ENCODE peak calls at places on chromosomes 12 and 14, in six cellular contexts. H is Panc1; P is H9; M is CD8-positive, alpha-beta T cell; L is stomach; O is MM.1S. Y is an unnamed sample. For H3K9me3, the result is how much of the 10 kb centered on the place peaks cover.

GRCh38 chr14:60641722-60642269 is 7.5 kb downstream of the SIX1 start:
- DNase-seq in L (no peak), P (no peak), H (no peak), O (no peak), M (no peak), Y (no peak)

GRCh38 chr14:63852271-63852816 is 460 bp upstream of the SYNE2 start:
- DNase-seq in O (peak), L (no peak), H (no peak), P (no peak), M (no peak), Y (no peak)

GRCh38 chr14:57317248-57317833 is 48.6 kb downstream of the AP5M1 start:
- DNase-seq in O (peak), H (peak), L (peak), M (peak), P (peak), Y (peak)

GRCh38 chr14:52077261-52077984 is 8.6 kb upstream of the NID2 start:
- DNase-seq in O (no peak), H (no peak), L (no peak), P (no peak), M (no peak), Y (no peak)

GRCh38 chr14:73943083-73943482 is 6.8 kb downstream of the FAM161B start:
- DNase-seq in P (no peak), H (no peak), O (no peak), M (no peak), L (no peak), Y (no peak)

GRCh38 chr14:91496790-91497189 is 13.3 kb downstream of the PPP4R3A start:
- DNase-seq in L (no peak), O (no peak), H (no peak), M (no peak), P (no peak), Y (no peak)

GRCh38 chr12:58529897-58530296 is 390.4 kb downstream of the LRIG3 start:
- DNase-seq in L (no peak), O (no peak), P (no peak), H (no peak), M (no peak), Y (no peak)

GRCh38 chr12:52724384-52724783 is 21.1 kb upstream of the KRT77 start:
- DNase-seq in L (no peak), P (no peak), H (no peak), M (no peak), O (no peak), Y (no peak)

GRCh38 chr12:52228366-52228765 is 4.7 kb upstream of the KRT7 start:
- DNase-seq in P (no peak), M (no peak), H (no peak), L (no peak), O (no peak), Y (no peak)

GRCh38 chr12:12557733-12558132 is 4.9 kb downstream of the DUSP16 start:
- DNase-seq in O (no peak), M (no peak), P (no peak), H (no peak), L (no peak), Y (no peak)

GRCh38 chr12:79561401-79562132 is 129.2 kb downstream of the PAWR start:
- DNase-seq in O (no peak), M (no peak), H (no peak), L (no peak), P (peak), Y (no peak)

DNA sequence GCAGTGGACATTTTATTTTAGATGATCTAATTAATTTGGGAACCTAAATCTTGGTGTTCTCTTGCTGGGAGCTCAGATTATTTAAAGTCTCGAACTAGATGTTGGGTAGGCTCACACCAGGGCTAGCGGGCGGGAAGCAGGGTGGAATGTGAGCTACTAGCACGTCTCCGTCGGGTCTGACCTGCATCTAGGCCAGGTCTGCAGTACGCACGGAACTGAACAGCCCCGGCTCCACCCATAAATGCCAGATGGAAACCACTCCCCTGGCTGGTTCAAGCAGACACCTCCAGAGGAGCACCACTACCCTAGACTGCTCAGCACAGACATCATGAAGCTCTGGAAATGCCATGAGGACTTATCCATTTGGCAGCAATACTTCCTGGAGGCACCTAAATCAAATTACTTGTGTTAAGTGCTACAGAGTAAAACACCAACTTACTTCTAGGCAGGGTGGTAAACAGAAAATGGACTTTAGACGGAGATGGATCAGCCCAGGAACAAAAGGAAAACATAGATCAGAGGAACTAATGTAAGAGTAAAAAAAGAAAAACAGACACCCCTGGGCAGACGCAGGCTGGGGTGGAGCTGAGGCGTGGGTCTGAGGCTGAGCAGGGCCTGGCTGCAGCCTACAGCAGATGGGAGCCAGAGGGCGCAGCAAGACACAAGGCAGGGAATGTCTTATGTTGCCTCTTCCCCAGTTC is 10.2 kb downstream of the ZNF605 start:
- DNase-seq in O (no peak), M (no peak), P (no peak), H (no peak), L (no peak), Y (no peak)
- H3K9me3 ChIP-seq in O (under half), M (under half), P (under half), H (half or more), L (half or more), Y (under half)

GRCh38 chr12:50240792-50241114 is 42.6 kb downstream of the LIMA1 start:
- DNase-seq in L (no peak), M (no peak), O (no peak), H (no peak), P (no peak), Y (no peak)

GRCh38 chr12:50242751-50243191 is 40.5 kb downstream of the LIMA1 start:
- DNase-seq in O (no peak), L (no peak), H (no peak), M (no peak), P (no peak), Y (no peak)

GRCh38 chr12:50241178-50241577 is 42.1 kb downstream of the LIMA1 start:
- DNase-seq in P (no peak), M (no peak), L (no peak), H (no peak), O (no peak), Y (no peak)

GRCh38 chr12:50239355-50239891 is 43.9 kb downstream of the LIMA1 start:
- DNase-seq in M (no peak), H (no peak), P (no peak), L (no peak), O (no peak), Y (no peak)

DNA sequence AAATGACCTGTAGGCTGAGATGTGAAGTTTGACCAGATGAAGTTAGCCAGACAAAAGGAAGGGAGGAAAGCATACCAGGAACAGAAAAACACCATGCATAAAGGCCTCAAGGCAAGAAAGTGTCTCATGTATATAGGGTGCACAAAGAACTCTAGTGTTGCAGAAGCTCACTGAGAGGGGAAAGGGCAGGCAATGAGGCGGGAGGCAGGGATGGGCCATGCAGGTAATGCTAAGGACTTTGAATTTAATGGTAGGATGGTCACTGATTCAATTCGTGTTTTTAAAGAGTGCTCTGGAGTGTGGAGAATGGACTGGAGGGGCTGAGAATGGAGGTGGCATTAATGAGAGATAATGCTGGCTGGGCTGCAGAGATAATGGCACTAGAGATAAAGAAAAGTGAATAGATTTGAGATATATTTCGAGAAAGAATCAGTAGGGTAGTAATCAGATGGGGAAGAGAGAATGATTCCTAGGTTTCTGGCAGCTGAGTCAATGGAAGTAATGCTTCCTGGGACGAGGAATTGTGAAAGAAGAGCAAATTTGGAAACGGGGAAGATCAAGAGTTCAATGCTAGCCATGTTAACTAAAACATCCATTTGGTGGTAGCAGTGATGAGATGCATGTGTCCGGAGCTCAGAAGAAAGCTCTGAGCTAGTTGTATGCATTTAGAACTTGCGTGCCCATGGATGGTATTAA is 43.1 kb downstream of the LIMA1 start:
- DNase-seq in L (no peak), O (no peak), P (no peak), M (no peak), H (no peak), Y (no peak)
- H3K9me3 ChIP-seq in L (under half), O (under half), P (under half), M (under half), H (under half), Y (under half)

DNA sequence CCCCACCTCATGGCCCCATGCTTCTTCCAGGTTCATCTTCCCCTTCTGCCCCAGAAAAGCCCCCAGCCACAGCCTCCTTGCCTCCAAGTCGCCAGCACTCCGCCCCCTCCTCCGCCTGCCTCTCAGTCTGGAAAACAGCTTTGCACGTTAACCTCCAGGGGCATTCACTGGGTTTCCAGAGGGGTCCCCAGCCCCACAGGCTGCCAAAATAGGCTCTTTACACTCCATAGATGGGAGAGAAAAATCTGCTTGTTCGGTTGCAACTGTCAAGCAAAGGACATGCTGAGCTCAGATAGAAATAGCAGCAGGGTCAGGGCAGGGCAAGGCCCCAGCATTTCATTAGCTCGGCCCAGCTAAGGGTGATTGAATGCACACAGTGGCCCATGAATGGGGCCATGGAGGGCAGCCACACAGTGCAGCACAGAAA is 253.5 kb downstream of the ZFP36L1 start:
- DNase-seq in O (no peak), L (no peak), M (no peak), P (no peak), H (no peak), Y (no peak)
- H3K9me3 ChIP-seq in O (under half), L (under half), M (under half), P (under half), H (under half), Y (under half)

GRCh38 chr14:66473223-66473622 is 12.9 kb upstream of the CCDC196 start:
- DNase-seq in L (no peak), O (no peak), H (no peak), M (no peak), P (no peak), Y (no peak)

GRCh38 chr14:66464261-66464660 is 21.9 kb upstream of the CCDC196 start:
- DNase-seq in M (no peak), O (no peak), L (no peak), H (no peak), P (no peak), Y (no peak)

GRCh38 chr14:66471584-66471983 is 14.6 kb upstream of the CCDC196 start:
- DNase-seq in H (no peak), L (no peak), P (no peak), M (no peak), O (no peak), Y (no peak)

DNA sequence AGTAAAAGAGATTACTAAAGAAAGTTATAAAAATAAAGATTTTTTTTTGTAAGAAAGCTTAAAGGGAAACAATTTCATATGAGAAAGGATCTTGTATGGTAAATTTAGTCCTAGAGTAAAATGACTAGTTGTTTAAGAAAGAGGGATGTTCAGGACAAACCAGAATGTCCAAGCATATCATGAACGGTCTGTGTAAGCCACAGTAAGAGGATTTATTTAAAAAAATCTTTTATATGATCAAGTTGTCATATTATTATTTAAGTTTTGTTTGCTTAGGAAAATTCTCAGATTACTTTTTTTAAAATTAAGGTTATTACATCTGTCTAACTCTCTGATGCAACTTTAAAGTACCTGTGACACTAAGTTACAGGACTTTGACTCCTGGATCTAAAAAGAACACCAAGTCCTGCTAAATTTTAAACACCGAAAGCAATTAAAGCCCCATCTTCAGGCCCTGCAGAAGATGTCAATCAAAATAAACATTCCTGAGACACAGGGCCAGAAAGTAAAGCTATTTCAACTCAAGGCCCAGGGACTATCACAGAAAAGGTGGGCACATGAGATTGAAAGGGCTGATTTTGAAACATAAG is 17.3 kb upstream of the CCDC196 start:
- DNase-seq in P (no peak), L (no peak), H (no peak), O (no peak), M (no peak), Y (no peak)
- H3K9me3 ChIP-seq in P (under half), L (under half), H (under half), O (under half), M (under half), Y (under half)

DNA sequence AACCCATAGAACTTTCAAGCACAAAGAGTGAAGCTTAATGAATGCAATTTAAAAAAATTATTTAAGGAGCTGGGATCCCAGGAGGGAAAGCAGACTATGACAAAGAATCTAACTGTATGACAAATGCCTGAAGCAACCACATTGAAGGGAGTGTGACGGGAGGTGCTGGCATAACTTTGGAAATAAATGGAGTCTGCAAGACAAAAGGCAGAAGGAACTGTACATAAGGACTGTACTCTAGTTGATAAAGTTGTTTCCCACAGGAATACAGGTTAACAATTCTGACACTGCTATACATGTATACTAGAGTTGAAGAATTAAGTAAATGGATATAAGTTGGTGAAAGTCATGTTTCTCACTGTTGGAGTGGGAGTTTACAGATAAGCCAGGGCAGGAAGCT is 41.2 kb upstream of the WSCD2 start:
- DNase-seq in M (no peak), L (no peak), O (no peak), P (no peak), H (no peak), Y (no peak)
- H3K9me3 ChIP-seq in M (under half), L (under half), O (under half), P (under half), H (under half), Y (under half)

GRCh38 chr12:131033486-131033885 is 79.8 kb downstream of the ADGRD1 start:
- DNase-seq in P (no peak), L (no peak), O (no peak), H (no peak), M (no peak), Y (no peak)

GRCh38 chr12:131034631-131035267 is 81.0 kb downstream of the ADGRD1 start:
- DNase-seq in M (no peak), H (no peak), O (no peak), L (no peak), P (no peak), Y (no peak)

GRCh38 chr12:131030472-131031328 is 77.0 kb downstream of the ADGRD1 start:
- DNase-seq in P (no peak), M (no peak), L (no peak), O (no peak), H (no peak), Y (no peak)

GRCh38 chr12:131035268-131035681 is 81.6 kb downstream of the ADGRD1 start:
- DNase-seq in M (no peak), P (no peak), L (no peak), H (no peak), O (no peak), Y (no peak)

GRCh38 chr12:131033886-131034482 is 80.3 kb downstream of the ADGRD1 start:
- DNase-seq in M (no peak), P (no peak), L (no peak), O (no peak), H (no peak), Y (no peak)
- H3K9me3 ChIP-seq in M (under half), P (under half), L (under half), O (under half), H (under half), Y (under half)

DNA sequence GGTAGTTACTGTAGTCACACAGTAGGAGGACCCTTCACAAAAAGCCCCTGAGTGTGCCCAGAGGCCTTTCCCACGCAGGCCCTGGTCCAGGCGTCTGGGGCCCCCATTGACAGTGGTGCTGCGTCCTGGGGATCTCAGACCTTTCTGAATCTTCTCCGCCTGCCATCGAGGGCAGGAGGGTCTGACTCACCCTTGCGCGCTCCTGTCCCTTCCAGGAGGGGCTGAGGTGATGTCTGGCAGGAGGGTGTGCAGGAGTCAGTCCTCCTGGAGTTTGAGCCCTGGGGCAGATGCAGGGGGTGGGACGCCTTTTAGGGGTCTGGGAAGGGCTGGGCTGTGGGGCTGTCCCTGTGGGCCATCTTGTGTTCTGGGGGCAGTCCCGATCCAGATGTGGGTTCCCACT is 386.8 kb downstream of the TMEM121 start:
- DNase-seq in H (no peak), L (no peak), P (no peak), O (no peak), M (no peak), Y (no peak)
- H3K9me3 ChIP-seq in H (under half), L (under half), P (half or more), O (under half), M (under half), Y (under half)

GRCh38 chr14:27181304-27181703 is 583.5 kb upstream of the NOVA1 start:
- DNase-seq in M (no peak), L (no peak), P (no peak), H (no peak), O (no peak), Y (no peak)

GRCh38 chr14:27175489-27175888 is 577.7 kb upstream of the NOVA1 start:
- DNase-seq in H (no peak), P (no peak), L (no peak), O (no peak), M (no peak), Y (no peak)
- H3K9me3 ChIP-seq in H (under half), P (under half), L (under half), O (under half), M (under half), Y (under half)

Y was measured in T-helper 17 cell.